ENCODE peak calls at places on chromosomes 4 and X, in five cellular contexts. W is left ventricle myocardium inferior, C is A549, S is SK-N-SH, Y is adrenal gland. F is an unnamed sample. For H3K4me1, the result is how much of the 10 kb centered on the place peaks cover.

GRCh38 chr4:81424336-81424735 is 47.4 kb downstream of the RASGEF1B start:
- DNase-seq in S (no peak), C (no peak), Y (no peak), W (no peak), F (no peak)

GRCh38 chrX:110966839-110967238 is 129.2 kb upstream of the PAK3 start:
- DNase-seq in Y (no peak), S (no peak), C (no peak), W (no peak), F (no peak)

GRCh38 chr4:54498661-54499111 is 159.1 kb upstream of the KIT start:
- DNase-seq in S (no peak), W (no peak), C (peak), Y (no peak), F (no peak)

GRCh38 chrX:154372612-154373022 is 1.8 kb downstream of the FLNA start:
- DNase-seq in C (peak), Y (no peak), S (no peak), W (no peak), F (no peak)

GRCh38 chr4:99825272-99825671 is 8.6 kb downstream of the DAPP1 start:
- DNase-seq in C (no peak), Y (no peak), S (no peak), W (no peak), F (no peak)

GRCh38 chr4:74934016-74934821 is 1.3 kb downstream of the PARM1 start:
- DNase-seq in Y (peak), S (peak), C (no peak), W (peak), F (no peak)

GRCh38 chrX:1491851-1492349 is 39.2 kb upstream of the ASMTL start:
- DNase-seq in S (peak), Y (no peak), C (peak), W (no peak), F (no peak)

GRCh38 chrX:47204970-47205369 is 11.3 kb downstream of the UBA1 start:
- DNase-seq in S (no peak), Y (no peak), W (no peak), C (no peak), F (no peak)

GRCh38 chr4:125280892-125281403 is 33.8 kb upstream of the FAT4 start:
- DNase-seq in Y (no peak), C (no peak), S (no peak), W (no peak), F (no peak)

GRCh38 chrX:10296581-10296980 is 139.8 kb downstream of the CLCN4 start:
- DNase-seq in S (no peak), Y (no peak), C (no peak), W (no peak), F (no peak)

GRCh38 chrX:349196-349595 is 30.6 kb upstream of the GTPBP6 start:
- DNase-seq in C (no peak), W (peak), Y (peak), S (no peak), F (no peak)

GRCh38 chrX:13167444-13168207 is 123.2 kb upstream of the FAM9C start:
- DNase-seq in Y (peak), S (peak), W (no peak), C (no peak), F (no peak)

GRCh38 chr4:7647932-7648812 is 213.4 kb upstream of the PSAPL1 start:
- DNase-seq in W (no peak), Y (peak), C (peak), S (no peak), F (no peak)

GRCh38 chr4:70833701-70834100 is 6.0 kb downstream of the GRSF1 start:
- DNase-seq in S (no peak), Y (no peak), W (no peak), C (no peak), F (no peak)

GRCh38 chr4:8320386-8320750 is 50.8 kb downstream of the HTRA3 start:
- DNase-seq in C (no peak), S (no peak), W (peak), Y (peak), F (no peak)

GRCh38 chr4:61375316-61375715 is 175.2 kb downstream of the ADGRL3 start:
- DNase-seq in S (no peak), W (no peak), C (no peak), Y (no peak), F (no peak)

GRCh38 chr4:27084685-27085356 is 224.2 kb downstream of the STIM2 start:
- DNase-seq in C (no peak), W (peak), S (peak), Y (peak), F (no peak)

GRCh38 chr4:98908182-98908581 is 20.8 kb downstream of the EIF4E start:
- DNase-seq in Y (no peak), C (no peak), W (no peak), S (no peak), F (no peak)

GRCh38 chrX:2894885-2895292 is 34.2 kb downstream of the ARSD start:
- DNase-seq in S (peak), C (peak), Y (peak), W (no peak), F (no peak)

GRCh38 chrX:149079805-149080406 is 425.2 kb downstream of the IDS start:
- DNase-seq in S (no peak), C (no peak), W (no peak), Y (no peak), F (no peak)

GRCh38 chr4:124640037-124640730 is 72.3 kb downstream of the ANKRD50 start:
- DNase-seq in W (no peak), S (no peak), C (peak), Y (peak), F (no peak)

GRCh38 chr4:5143940-5144339 is 92.7 kb downstream of the STK32B start:
- DNase-seq in S (no peak), C (no peak), Y (no peak), W (no peak), F (no peak)

GRCh38 chr4:65510976-65511375 is 159.3 kb downstream of the EPHA5 start:
- DNase-seq in W (no peak), C (no peak), Y (no peak), S (no peak), F (no peak)

GRCh38 chrX:54495814-54496516 is at the start of gene FGD1:
- DNase-seq in Y (peak), S (peak), W (peak), C (peak), F (no peak)

GRCh38 chr4:56762484-56763250 is 58.8 kb downstream of the SPINK2 start:
- DNase-seq in W (no peak), S (no peak), Y (no peak), C (no peak), F (no peak)

GRCh38 chr4:143771269-143771668 is 70.8 kb upstream of the FREM3 start:
- DNase-seq in S (no peak), W (no peak), C (no peak), Y (no peak), F (no peak)

GRCh38 chr4:18398661-18399060 is 377.1 kb upstream of the LCORL start:
- DNase-seq in C (no peak), W (no peak), Y (no peak), S (no peak), F (no peak)

GRCh38 chrX:116499780-116500179 is 37.0 kb upstream of the CT83 start:
- DNase-seq in C (peak), S (no peak), Y (no peak), W (no peak), F (no peak)

GRCh38 chrX:63560601-63561218 is 209.6 kb upstream of the SPIN4 start:
- DNase-seq in Y (peak), C (peak), W (peak), S (peak), F (peak)

GRCh38 chr4:107780665-107781064 is 44.1 kb upstream of the SGMS2 start:
- DNase-seq in C (peak), Y (no peak), S (no peak), W (no peak), F (no peak)

GRCh38 chr4:56128231-56128630 is 179.5 kb downstream of the CEP135 start:
- DNase-seq in Y (no peak), S (no peak), C (no peak), W (no peak), F (no peak)

DNA sequence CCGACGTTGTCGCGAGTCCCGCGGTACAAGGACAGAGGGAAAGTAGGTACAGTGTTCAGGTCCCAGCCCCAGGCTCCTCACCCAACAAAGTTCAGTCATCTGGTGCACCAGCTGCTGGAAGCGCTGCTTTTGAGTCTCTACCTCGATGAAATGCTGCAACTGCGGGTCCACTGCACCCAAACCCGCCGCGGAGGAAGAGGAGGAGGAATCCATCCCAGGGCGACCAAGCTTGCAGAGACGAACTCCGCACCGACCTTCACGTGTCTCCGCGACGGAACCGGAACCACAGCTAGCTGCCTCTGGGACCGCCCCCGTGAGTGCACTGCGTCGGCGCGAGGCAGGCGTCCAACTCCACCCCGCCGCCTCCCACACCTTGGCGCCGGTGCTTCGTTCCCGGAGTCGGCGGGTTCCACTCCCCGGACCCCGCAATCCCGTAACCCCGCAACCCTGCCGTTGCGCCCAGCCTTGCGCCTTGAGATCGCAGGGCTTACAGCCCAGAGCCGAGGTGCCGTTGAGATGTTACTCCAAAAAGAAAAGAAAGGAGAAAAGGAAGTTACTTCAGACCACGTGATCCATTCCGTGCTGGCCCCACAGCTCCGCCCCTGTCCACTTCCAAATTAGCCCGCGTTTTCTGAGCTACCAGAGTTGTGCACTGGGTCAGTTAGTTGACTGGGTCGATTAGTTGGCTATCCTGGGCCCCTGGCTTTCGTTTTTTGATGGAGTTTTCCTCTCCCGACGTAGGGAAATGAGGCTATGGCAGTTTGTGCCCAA is at the start of gene TIMM8A:
- DNase-seq in Y (peak), S (peak), W (peak), C (peak), F (peak)
- H3K4me3 ChIP-seq in Y (peak), S (peak), W (peak), C (peak), F (peak)

GRCh38 chr4:25925486-25926201 is 11.6 kb downstream of the SMIM20 start:
- DNase-seq in S (peak), Y (peak), W (peak), C (peak), F (no peak)
- H3K4me1 ChIP-seq in S (under half), Y (under half), W (half or more), C (under half), F (under half)

DNA sequence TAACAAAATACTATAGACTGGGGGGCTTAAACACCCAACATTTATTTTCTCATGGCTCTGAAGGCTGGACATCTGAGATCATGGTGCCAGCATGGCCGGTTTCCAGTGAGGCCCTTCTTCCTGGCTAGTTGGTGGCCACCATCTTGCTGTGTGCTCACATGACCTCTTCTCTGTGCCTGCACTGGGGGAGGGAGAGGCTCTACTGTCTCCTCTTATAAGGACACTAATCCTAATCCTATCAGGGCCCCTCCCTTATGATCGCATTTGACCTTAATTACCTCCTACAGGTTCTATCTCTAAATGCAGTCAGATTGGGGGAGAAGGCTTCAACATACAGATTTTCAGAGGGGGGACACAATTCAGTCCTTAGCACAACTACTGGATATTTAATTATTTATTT is 12.7 kb downstream of the CC2D2A start:
- DNase-seq in C (no peak), W (no peak), Y (no peak), S (no peak), F (no peak)
- H3K27ac ChIP-seq in C (no peak), W (peak), Y (no peak), S (no peak), F (no peak)

DNA sequence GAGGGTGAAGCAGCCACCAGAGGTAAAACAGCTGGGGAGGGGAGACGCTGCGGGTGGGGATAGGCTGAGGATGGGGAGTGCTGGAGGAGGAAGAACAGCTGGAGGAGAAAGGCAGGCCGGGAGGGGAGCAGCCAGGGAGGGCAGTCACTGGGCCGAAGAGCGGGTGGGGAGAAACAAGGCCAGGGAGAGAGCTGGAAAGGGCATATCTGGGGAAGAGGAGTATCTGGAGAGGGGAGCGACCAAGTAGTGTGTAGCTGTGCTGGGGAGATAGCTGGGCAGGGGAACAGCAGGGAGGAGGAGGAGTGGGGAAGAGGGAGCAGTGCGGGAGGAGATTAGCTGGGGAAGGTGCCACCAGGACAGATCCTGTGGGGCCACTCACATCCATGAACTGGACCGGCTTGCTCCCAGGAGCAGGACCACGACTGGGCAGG is 2.7 kb downstream of the SLC38A5 start:
- DNase-seq in W (no peak), C (no peak), S (no peak), Y (no peak), F (no peak)
- H3K4me3 ChIP-seq in W (no peak), C (no peak), S (no peak), Y (no peak), F (no peak)

F was measured in CD8-positive, alpha-beta T cell.